ENCODE peak calls at places on chromosomes 2 and 18, in six cellular contexts. P is heart right ventricle, T is cardiac muscle cell, R is HCT116, Z is body of pancreas, J is astrocyte of the spinal cord. G is an unnamed sample.

GRCh38 chr2:127455566-127456493 is 37.6 kb downstream of the PROC start:
- DNase-seq in R (no peak), J (no peak), T (no peak), P (no peak), Z (no peak), G (no peak)

GRCh38 chr18:27609221-27609620 is 424.1 kb upstream of the CHST9 start:
- DNase-seq in J (peak), T (peak), P (no peak), R (no peak), Z (no peak), G (no peak)

GRCh38 chr2:25473758-25474335 is 132.1 kb upstream of the DNMT3A start:
- DNase-seq in T (peak), J (peak), P (peak), R (no peak), Z (peak), G (no peak)

GRCh38 chr2:63792523-63792922 is 49.2 kb upstream of the UGP2 start:
- DNase-seq in Z (no peak), T (peak), R (no peak), J (peak), P (no peak), G (no peak)

GRCh38 chr2:15725101-15725787 is 133.6 kb downstream of the DDX1 start:
- DNase-seq in Z (no peak), P (no peak), T (no peak), J (no peak), R (no peak), G (no peak)

GRCh38 chr2:127371037-127371436 is 16.7 kb downstream of the MAP3K2 start:
- DNase-seq in P (peak), Z (no peak), R (peak), J (no peak), T (no peak), G (no peak)

GRCh38 chr2:80293026-80293425 is 11.5 kb downstream of the LRRTM1 start:
- DNase-seq in R (no peak), P (no peak), T (no peak), Z (no peak), J (no peak), G (no peak)

GRCh38 chr2:16192416-16193216 is 252.3 kb downstream of the MYCN start:
- DNase-seq in P (no peak), J (no peak), R (no peak), T (no peak), Z (no peak), G (no peak)

GRCh38 chr2:17190527-17190926 is 327.7 kb downstream of the RAD51AP2 start:
- DNase-seq in R (no peak), Z (no peak), J (no peak), T (no peak), P (no peak), G (no peak)

GRCh38 chr2:204914708-204915107 is 369.4 kb downstream of the PARD3B start:
- DNase-seq in R (no peak), P (no peak), T (no peak), J (no peak), Z (no peak), G (no peak)

GRCh38 chr2:232925153-232925768 is 55.2 kb downstream of the SNORC start:
- DNase-seq in R (no peak), J (no peak), P (no peak), T (no peak), Z (no peak), G (no peak)

GRCh38 chr2:218022131-218022850 is 19.5 kb upstream of the TNS1 start:
- DNase-seq in J (no peak), T (no peak), Z (peak), R (no peak), P (no peak), G (no peak)

GRCh38 chr18:79483971-79484491 is 88.3 kb downstream of the NFATC1 start:
- DNase-seq in Z (no peak), J (no peak), T (no peak), R (no peak), P (no peak), G (no peak)

GRCh38 chr18:74234326-74235171 is 57.2 kb downstream of the CYB5A start:
- DNase-seq in T (peak), Z (peak), R (no peak), J (peak), P (no peak), G (no peak)

GRCh38 chr2:36523153-36523552 is 74.8 kb downstream of the FEZ2 start:
- DNase-seq in P (no peak), Z (no peak), R (no peak), T (no peak), J (no peak), G (no peak)

GRCh38 chr18:45713239-45713638 is 10.7 kb upstream of the SLC14A1 start:
- DNase-seq in Z (no peak), R (no peak), P (no peak), T (no peak), J (no peak), G (peak)

GRCh38 chr18:59605633-59606192 is 91.5 kb downstream of the CCBE1 start:
- DNase-seq in Z (no peak), P (no peak), J (peak), T (peak), R (no peak), G (no peak)

GRCh38 chr2:129619471-129619870 is 360.0 kb upstream of the RAB6C start:
- DNase-seq in T (no peak), J (no peak), R (no peak), P (no peak), Z (peak), G (peak)

GRCh38 chr2:66872056-66872821 is 437.3 kb downstream of the MEIS1 start:
- DNase-seq in Z (no peak), J (peak), T (peak), P (no peak), R (no peak), G (no peak)

GRCh38 chr2:95287806-95288205 is 9.3 kb upstream of the KCNIP3 start:
- DNase-seq in J (no peak), R (no peak), Z (no peak), T (no peak), P (no peak), G (no peak)

GRCh38 chr2:239407112-239407511 is 6.3 kb upstream of the HDAC4 start:
- DNase-seq in Z (no peak), T (no peak), J (no peak), P (no peak), R (no peak), G (no peak)

GRCh38 chr2:74399785-74400184 is 19.7 kb upstream of the DCTN1 start:
- DNase-seq in P (no peak), J (peak), R (peak), Z (no peak), T (peak), G (no peak)

GRCh38 chr18:9259148-9259547 is 75.4 kb upstream of the TWSG1 start:
- DNase-seq in R (no peak), T (no peak), P (no peak), J (no peak), Z (no peak), G (no peak)

GRCh38 chr2:49686291-49686690 is 532.0 kb upstream of the FSHR start:
- DNase-seq in P (no peak), T (no peak), Z (no peak), R (no peak), J (no peak), G (no peak)

GRCh38 chr2:88903744-88904353 is 212.4 kb downstream of the RPIA start:
- DNase-seq in T (peak), J (peak), P (no peak), R (peak), Z (peak), G (no peak)

GRCh38 chr2:171515672-171516298 is 6.5 kb upstream of the CYBRD1 start:
- DNase-seq in J (peak), P (no peak), R (no peak), T (peak), Z (no peak), G (no peak)

GRCh38 chr2:240290432-240291336 is 144.8 kb upstream of the GPC1 start:
- DNase-seq in T (no peak), Z (no peak), P (no peak), J (no peak), R (no peak), G (no peak)

GRCh38 chr2:163692611-163693482 is 43.0 kb downstream of the FIGN start:
- DNase-seq in T (no peak), R (no peak), Z (no peak), P (no peak), J (peak), G (no peak)

GRCh38 chr2:7180641-7181370 is 263.6 kb downstream of the RNF144A start:
- DNase-seq in P (no peak), T (peak), R (no peak), Z (no peak), J (peak), G (no peak)

GRCh38 chr2:75920721-75921551 is 210.2 kb upstream of the GCFC2 start:
- DNase-seq in Z (no peak), J (no peak), R (no peak), P (no peak), T (no peak), G (no peak)

GRCh38 chr2:106623424-106623823 is 136.3 kb downstream of the CD8B2 start:
- DNase-seq in Z (no peak), P (no peak), T (no peak), J (no peak), R (no peak), G (no peak)

GRCh38 chr2:15916336-15916735 is 24.0 kb upstream of the MYCN start:
- DNase-seq in T (no peak), R (no peak), P (no peak), Z (no peak), J (no peak), G (no peak)

GRCh38 chr2:27888790-27889189 is 1.4 kb downstream of the RBKS start:
- DNase-seq in J (peak), P (no peak), Z (no peak), R (no peak), T (peak), G (no peak)

GRCh38 chr2:200319587-200320337 is 13.3 kb downstream of the SPATS2L start:
- DNase-seq in J (peak), R (no peak), Z (no peak), P (no peak), T (peak), G (no peak)

GRCh38 chr2:47034973-47035609 is 119.5 kb upstream of the MCFD2 start:
- DNase-seq in J (no peak), T (no peak), R (no peak), Z (peak), P (no peak), G (no peak)

GRCh38 chr2:210309546-210310233 is 5.3 kb downstream of the MYL1 start:
- DNase-seq in P (no peak), R (no peak), J (no peak), Z (no peak), T (no peak), G (no peak)

GRCh38 chr18:29164993-29165599 is 988.2 kb upstream of the CDH2 start:
- DNase-seq in J (peak), R (peak), Z (no peak), P (no peak), T (peak), G (no peak)

GRCh38 chr18:923144-923543 is 18.5 kb downstream of the ADCYAP1 start:
- DNase-seq in P (no peak), J (no peak), T (no peak), R (no peak), Z (peak), G (no peak)

GRCh38 chr2:172552547-172553291 is 3.2 kb upstream of the PDK1 start:
- DNase-seq in P (no peak), R (no peak), J (peak), Z (no peak), T (peak), G (no peak)

GRCh38 chr2:41912337-41912736 is 135.5 kb upstream of the PKDCC start:
- DNase-seq in T (no peak), P (no peak), J (no peak), Z (peak), R (no peak), G (no peak)
- H3K4me3 ChIP-seq in T (no peak), P (no peak), J (no peak), Z (no peak), R (no peak), G (no peak)

GRCh38 chr2:191012845-191013616 is 940 bp downstream of the STAT1 start:
- DNase-seq in T (peak), Z (peak), J (peak), R (no peak), P (no peak), G (no peak)

GRCh38 chr2:191013617-191013875 is 425 bp downstream of the STAT1 start:
- DNase-seq in T (peak), J (no peak), P (no peak), Z (no peak), R (no peak), G (peak)

GRCh38 chr2:191015229-191015628 is 1.3 kb upstream of the STAT1 start:
- DNase-seq in J (no peak), R (no peak), T (no peak), Z (no peak), P (no peak), G (no peak)

GRCh38 chr2:191014653-191015020 is 666 bp upstream of the STAT1 start:
- DNase-seq in P (no peak), Z (no peak), J (no peak), R (no peak), T (no peak), G (no peak)

GRCh38 chr2:191013876-191014652 is at the start of gene STAT1:
- DNase-seq in P (peak), T (peak), J (peak), R (peak), Z (peak), G (peak)
- TF ChIP-seq CTCF in P (peak), T (no peak), J (no peak), R (no peak), Z (no peak), G (no peak)

DNA sequence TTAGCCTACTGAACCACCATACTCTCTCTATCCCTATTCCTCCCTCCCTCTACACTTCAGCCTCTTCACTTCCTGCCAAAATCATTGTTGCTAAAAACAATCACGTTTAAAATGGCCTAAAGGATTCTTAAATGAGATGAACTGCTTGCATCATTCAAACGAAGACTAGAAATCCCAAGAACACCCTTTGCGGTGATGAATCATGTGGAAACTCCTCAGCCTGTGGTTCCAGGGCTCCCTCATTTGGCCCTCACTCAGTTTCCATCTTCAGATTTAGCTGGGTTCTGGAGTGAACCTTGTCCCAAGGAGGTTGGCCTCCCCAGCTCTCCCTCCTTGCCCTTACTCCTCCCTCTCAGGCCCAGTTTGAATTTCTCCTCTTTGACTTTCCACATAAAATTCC is 125.6 kb upstream of the CDC42EP3 start:
- DNase-seq in J (peak), T (peak), R (no peak), P (no peak), Z (no peak), G (no peak)
- H3K4me3 ChIP-seq in J (no peak), T (no peak), R (no peak), P (no peak), Z (no peak), G (no peak)

GRCh38 chr18:51762373-51762772 is 564.9 kb upstream of the MEX3C start:
- DNase-seq in Z (no peak), P (no peak), R (no peak), T (no peak), J (no peak), G (no peak)
- TF ChIP-seq CTCF in Z (no peak), P (no peak), R (no peak), T (no peak), J (no peak), G (no peak)

DNA sequence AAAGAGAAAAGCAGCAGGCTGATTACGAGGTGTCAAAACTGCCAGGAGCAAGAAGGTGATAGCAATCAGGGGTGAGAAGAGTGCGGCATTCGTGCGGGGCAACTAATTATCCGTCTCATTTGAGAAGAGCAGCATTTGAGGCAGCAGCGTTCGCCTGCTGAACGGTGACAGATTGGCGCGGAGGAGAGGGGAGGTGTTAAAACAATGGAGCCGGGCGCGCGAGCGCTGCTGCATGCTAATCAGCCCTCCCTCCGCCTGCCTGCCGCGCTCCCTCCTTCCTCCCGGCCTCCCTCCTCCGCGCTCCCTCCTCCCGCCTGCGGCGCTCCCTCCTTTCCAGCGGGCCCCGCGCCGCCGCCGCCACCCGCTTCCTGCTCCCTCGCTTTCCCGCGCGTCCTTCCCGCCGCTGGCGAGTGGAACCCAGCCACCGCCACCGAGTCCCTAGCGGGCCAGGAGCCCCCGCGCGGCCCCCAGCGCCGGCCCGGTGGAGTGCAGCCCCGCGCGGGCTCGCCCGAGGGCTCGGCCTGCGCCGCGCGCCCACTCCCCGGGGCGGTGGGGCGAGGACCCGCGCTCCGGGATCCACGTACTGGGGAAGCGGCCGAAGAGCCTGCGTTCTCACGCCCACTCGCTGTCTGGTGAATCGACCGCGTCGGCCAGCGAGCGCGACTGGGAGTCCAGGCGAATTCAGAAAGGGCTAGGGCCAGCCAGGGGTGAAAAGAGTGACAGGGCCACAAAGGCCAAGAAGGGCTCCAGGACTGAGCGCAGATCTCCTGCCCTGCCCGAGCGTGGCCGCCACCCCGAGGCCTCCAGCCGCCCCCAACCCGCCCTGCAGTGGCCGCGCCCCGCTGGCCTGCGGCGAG is 69.4 kb upstream of the PSMD14 start:
- DNase-seq in P (peak), R (no peak), Z (peak), T (peak), J (peak), G (no peak)
- H3K4me3 ChIP-seq in P (peak), R (no peak), Z (peak), T (peak), J (peak), G (no peak)

DNA sequence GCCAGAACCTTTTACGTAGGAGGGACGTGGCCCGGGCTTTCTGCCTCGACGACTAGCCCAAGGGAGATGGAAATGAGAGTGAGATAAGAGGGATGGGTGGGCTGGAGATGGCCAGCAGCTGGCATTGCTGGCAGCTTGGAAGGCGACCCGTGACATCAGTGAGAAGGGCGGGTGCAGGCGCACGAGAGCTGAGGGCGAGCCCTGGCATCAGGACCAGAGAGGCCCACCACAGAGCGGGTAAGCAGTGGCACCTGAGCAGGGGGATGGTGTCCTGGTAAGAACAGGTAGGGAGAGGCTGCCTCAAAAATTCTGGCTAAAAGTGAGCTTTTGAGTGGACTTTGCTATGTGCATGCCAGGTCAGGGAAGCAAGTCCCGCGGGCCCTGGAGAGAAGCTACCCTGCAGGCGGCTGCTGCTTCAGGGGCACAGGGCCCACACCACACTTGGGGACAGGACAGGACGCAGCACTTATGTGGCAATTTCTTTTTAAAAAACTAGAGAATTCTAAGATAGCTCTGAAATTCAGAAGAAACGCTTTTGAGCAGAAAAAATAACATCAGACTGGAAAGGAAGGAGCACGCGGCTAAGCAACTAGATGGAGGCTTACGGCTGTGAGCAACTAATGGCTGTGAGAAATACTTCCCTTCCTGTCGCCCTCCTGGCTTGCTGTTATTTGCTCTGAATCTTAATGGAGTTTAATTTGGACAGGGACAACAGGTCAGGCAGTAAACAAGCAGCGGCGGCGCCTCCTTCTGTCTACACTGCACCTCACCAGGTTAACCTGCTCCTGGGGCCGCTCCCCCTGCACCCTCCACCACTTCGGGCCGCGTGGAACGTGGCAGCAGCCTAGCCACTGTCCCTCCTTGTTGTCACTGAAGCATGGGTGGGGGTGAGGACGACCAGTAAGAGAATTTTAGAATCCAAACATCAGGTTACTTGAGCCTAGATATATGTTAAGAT is 20.5 kb downstream of the THAP4 start:
- DNase-seq in Z (no peak), P (no peak), R (no peak), T (no peak), J (no peak), G (peak)
- TF ChIP-seq CTCF in Z (no peak), P (no peak), R (no peak), T (no peak), J (no peak), G (peak)

GRCh38 chr18:75898666-75899065 is 471.2 kb upstream of the SMIM21 start:
- DNase-seq in Z (no peak), R (no peak), J (no peak), T (no peak), P (no peak), G (no peak)

GRCh38 chr18:75896865-75897264 is 469.4 kb upstream of the SMIM21 start:
- DNase-seq in P (no peak), J (no peak), Z (peak), T (no peak), R (peak), G (peak)

DNA sequence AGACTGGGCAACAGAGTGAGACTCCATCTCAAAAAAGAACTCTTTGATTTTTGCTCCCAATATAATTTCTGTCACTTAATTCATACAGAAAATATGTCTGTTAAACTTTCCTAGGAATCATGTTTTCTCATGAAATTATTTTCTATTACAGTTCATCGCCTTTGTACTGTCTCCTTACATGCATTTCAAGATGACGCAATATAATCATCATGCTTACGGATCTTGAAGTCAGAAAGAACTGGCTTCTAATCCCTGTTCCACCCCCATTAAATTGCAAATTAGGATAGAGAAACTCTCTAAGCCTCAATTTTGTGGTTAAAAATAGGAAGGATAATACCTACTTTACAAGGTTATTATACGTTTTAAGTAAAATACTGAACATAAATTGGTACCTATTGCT is 467.6 kb upstream of the SMIM21 start:
- DNase-seq in R (no peak), J (no peak), T (no peak), Z (no peak), P (no peak), G (no peak)
- H3K4me3 ChIP-seq in R (no peak), J (no peak), T (no peak), Z (no peak), P (no peak), G (no peak)